ENCODE peak calls at places on chromosomes 2 and 18, in six cellular contexts. Q, V, Z, L, N and K are unnamed samples.

GRCh38 chr2:206323486-206323885 is 49.0 kb downstream of the ZDBF2 start:
- DNase-seq in L (no peak), Q (no peak), Z (no peak), N (no peak), V (no peak), K (no peak)

GRCh38 chr2:13001408-13001807 is 284.7 kb downstream of the TRIB2 start:
- DNase-seq in Q (no peak), Z (no peak), V (no peak), L (no peak), N (no peak), K (no peak)

GRCh38 chr2:60998628-60999545 is 18.6 kb upstream of the PEX13 start:
- DNase-seq in Q (no peak), N (no peak), L (peak; percentile 47), Z (peak; percentile 82), V (no peak), K (no peak)

GRCh38 chr2:19140463-19141208 is 217.8 kb downstream of the OSR1 start:
- DNase-seq in V (peak; percentile 55), Z (no peak), L (peak; percentile 92), Q (no peak), N (no peak), K (no peak)

GRCh38 chr2:106843910-106844250 is 42.1 kb downstream of the ST6GAL2 start:
- DNase-seq in Q (no peak), Z (no peak), L (no peak), V (no peak), N (no peak), K (no peak)

GRCh38 chr2:149466635-149467034 is 120.9 kb downstream of the MMADHC start:
- DNase-seq in Q (no peak), L (peak; percentile 50), Z (no peak), V (no peak), N (no peak), K (no peak)

GRCh38 chr2:43840961-43841360 is 2.2 kb downstream of the ABCG8 start:
- DNase-seq in L (no peak), Z (no peak), Q (no peak), V (no peak), N (no peak), K (no peak)

GRCh38 chr2:2849464-2850217 is 518.6 kb upstream of the MYT1L start:
- DNase-seq in V (no peak), L (no peak), N (no peak), Z (no peak), Q (no peak), K (no peak)

GRCh38 chr2:196131949-196132925 is 39.1 kb downstream of the STK17B start:
- DNase-seq in N (no peak), Q (no peak), V (no peak), Z (peak; percentile 61), L (no peak), K (peak; percentile 87)

GRCh38 chr2:169080250-169081035 is 11.1 kb downstream of the DHRS9 start:
- DNase-seq in Z (peak; percentile 24), V (no peak), N (no peak), Q (no peak), L (no peak), K (no peak)

GRCh38 chr2:181657379-181657778 is 474 bp upstream of the CERKL start:
- DNase-seq in Z (no peak), Q (no peak), N (no peak), L (no peak), V (no peak), K (no peak)

GRCh38 chr18:9803698-9804516 is 81.9 kb upstream of the TXNDC2 start:
- DNase-seq in N (peak; percentile 19), L (no peak), Z (no peak), Q (no peak), V (no peak), K (no peak)

GRCh38 chr2:67050621-67051020 is 346.5 kb upstream of the ETAA1 start:
- DNase-seq in V (no peak), Z (no peak), L (peak; percentile 9), N (no peak), Q (no peak), K (no peak)

GRCh38 chr2:110655701-110656100 is 22.2 kb downstream of the BUB1 start:
- DNase-seq in V (no peak), Z (no peak), N (no peak), Q (no peak), L (no peak), K (no peak)

GRCh38 chr2:188897096-188897495 is 77.1 kb upstream of the COL3A1 start:
- DNase-seq in V (peak; percentile 39), Q (no peak), Z (no peak), L (peak; percentile 11), N (no peak), K (no peak)

GRCh38 chr2:74935883-74936483 is 22.5 kb upstream of the POLE4 start:
- DNase-seq in V (no peak), N (no peak), L (peak; percentile 50), Q (no peak), Z (no peak), K (no peak)

GRCh38 chr2:149702571-149702970 is 115.0 kb upstream of the MMADHC start:
- DNase-seq in N (no peak), Z (no peak), L (no peak), V (no peak), Q (no peak), K (no peak)

DNA sequence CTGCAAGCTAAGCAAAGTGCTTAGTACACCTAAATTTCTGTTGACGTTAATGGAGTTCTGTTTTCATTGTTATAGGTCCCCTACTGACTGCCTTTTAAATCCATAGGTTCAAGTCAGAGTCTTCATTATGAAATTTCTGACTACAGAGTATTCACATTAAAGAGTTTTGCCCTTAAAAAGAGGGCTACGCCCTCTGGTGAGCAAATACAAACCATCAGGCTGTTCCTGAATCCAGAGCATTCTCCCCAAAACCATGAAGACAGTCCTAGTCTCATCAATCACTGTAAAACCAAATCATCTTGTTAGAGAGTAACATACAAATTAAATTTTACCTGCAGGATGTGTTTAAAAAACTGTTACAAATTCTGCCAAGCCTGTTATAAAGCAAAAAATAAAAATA is 1091.7 kb downstream of the TDRD15 start:
- DNase-seq in V (no peak), Z (no peak), L (no peak), Q (no peak), N (no peak), K (no peak)
- TF ChIP-seq CTCF in V (peak; percentile 3), Z (peak; percentile 26), L (no peak), Q (no peak), N (no peak), K (no peak)

DNA sequence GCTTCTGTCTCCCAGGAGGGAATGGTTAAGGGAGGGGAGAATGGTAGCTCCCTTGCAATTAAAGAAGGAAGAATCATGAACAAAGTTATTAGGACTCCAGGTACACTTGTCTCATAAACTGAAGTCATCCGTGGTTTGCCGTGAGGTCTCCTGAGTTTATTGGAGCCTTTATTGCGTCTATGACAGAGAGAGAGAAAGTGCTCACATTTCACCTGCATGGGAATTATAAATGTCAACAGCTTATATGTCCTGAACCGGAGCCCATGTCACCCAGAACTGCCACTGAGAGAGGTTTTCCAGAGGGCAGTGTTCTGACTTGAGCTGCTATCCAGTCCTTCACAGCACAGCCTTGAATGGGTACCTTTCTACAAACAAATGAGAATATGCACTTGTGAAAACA is 104.3 kb downstream of the STPG4 start:
- DNase-seq in N (no peak), L (no peak), V (no peak), Q (no peak), Z (no peak), K (no peak)
- TF ChIP-seq CTCF in N (no peak), L (no peak), V (no peak), Q (no peak), Z (no peak), K (no peak)

DNA sequence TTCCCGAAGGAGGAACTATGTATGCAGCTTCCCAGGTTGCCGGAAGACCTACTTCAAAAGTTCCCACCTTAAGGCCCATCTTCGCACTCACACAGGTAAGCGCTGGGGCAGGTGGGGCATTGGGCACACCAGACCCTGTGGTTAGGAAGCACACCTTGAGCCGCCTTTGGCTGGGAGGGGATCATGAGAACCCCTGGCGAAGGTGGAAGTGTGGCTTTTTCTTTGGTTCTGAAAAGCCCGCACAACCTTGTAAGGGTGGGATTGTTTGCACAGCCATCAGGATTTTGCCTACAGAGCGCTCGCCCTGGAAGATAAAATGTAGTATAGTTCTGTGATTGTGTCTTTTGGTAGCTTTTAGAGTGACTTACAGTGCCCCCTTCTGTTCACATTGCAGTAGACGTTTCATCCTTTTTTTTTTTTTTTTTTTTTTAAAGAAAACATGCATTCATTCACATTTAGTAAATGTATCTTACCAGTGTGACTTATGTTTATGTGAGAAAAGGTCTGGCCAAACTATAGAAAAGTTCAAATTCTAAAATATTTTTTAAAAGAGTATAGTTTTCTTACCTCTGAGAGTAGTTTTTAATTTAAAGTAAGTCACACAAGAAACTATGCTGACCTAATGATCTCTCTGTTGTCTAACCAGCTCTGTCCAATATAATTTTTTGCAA is 5.3 kb downstream of the KLF11 start:
- DNase-seq in Q (no peak), V (no peak), Z (peak; percentile 64), N (no peak), L (peak; percentile 48), K (no peak)
- TF ChIP-seq CTCF in Q (peak; percentile 79), V (peak; percentile 57), Z (peak; percentile 94), N (peak; percentile 66), L (peak; percentile 84), K (peak; percentile 78)

GRCh38 chr2:138621139-138621538 is 119.6 kb downstream of the SPOPL start:
- DNase-seq in Q (peak; percentile 11), N (no peak), L (no peak), V (no peak), Z (no peak), K (no peak)
- TF ChIP-seq CTCF in Q (peak; percentile 15), N (no peak), L (no peak), V (no peak), Z (peak; percentile 25), K (no peak)

DNA sequence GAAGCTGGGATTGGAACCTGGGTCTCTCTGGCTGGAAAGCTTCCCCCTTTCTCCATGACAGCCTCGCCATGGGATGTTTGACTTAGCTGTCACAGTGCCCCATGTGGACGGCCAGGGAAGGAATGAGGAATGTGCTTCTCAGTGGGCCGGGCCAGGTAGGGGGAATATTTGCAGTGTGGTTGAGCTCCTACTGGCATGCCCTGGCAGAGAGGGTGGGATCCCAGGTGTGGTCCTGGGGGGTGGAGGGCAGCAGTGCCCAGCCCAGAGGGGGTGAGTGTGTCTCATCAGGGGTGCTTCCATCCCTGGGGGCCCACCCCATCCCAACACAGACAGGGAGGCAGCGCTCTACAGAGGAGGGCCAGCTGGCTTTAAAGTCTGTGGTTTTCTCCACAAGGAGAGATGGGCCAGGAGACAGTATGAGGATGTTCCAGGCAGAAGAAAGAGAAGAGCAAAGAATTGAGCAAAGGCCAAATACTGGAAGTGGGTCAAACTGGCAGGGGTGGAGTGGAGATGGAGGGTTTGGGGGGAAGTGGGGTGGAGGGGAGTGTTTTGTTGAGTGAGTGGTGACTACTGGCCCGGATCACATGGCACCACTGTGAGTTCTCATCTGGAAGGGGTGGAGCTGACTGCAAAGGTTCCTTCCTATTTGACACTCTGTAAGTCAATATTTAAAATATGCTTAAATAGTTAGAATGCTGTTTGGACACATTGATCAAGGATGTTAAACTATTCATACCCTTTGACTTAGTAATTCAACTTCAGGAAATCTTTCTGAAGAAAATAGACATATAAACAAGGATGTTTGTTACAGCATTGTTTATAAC is 94.0 kb downstream of the MYCN start:
- DNase-seq in Q (no peak), V (no peak), N (peak; percentile 36), L (no peak), Z (no peak), K (no peak)
- TF ChIP-seq CTCF in Q (peak; percentile 55), V (no peak), N (peak; percentile 37), L (no peak), Z (no peak), K (no peak)

GRCh38 chr2:190121971-190122370 is 59.4 kb upstream of the MSTN start:
- DNase-seq in V (no peak), N (no peak), Z (peak; percentile 21), L (peak; percentile 11), Q (no peak), K (no peak)
- TF ChIP-seq CTCF in V (peak; percentile 38), N (peak; percentile 14), Z (peak; percentile 65), L (peak; percentile 74), Q (peak; percentile 50), K (no peak)

GRCh38 chr2:80971-81736 is 34.8 kb upstream of the FAM110C start:
- DNase-seq in L (no peak), N (no peak), Z (no peak), V (no peak), Q (no peak), K (no peak)
- TF ChIP-seq CTCF in L (no peak), N (no peak), Z (no peak), V (no peak), Q (no peak), K (no peak)